ENCODE peak calls at places on chromosomes 11 and 22, in five cellular contexts. One of them, this sample, is unnamed.
A peak's percentile ranks its signal among the peaks of the same experiment; 100 is the strongest.

GRCh38 chr22:45425531-45426265 is 12.2 kb downstream of the RIBC2 start:
- DNase-seq in CD8-positive, alpha-beta T cell: no peak
- DNase-seq in cardiac fibroblast: no peak
- DNase-seq in mucosa of descending colon: no peak
- DNase-seq in activated CD4-positive, alpha-beta T cell treated with anti-CD3 and anti-CD28 coated beads, Interleukin-2, amount 10 ng/mL, durations not matched to agents 7 days and 5 days: no peak
- DNase-seq in this sample: no peak

GRCh38 chr11:124896071-124896750 is 1.5 kb downstream of the ROBO4 start:
- DNase-seq in CD8-positive, alpha-beta T cell: no peak
- DNase-seq in cardiac fibroblast: no peak
- DNase-seq in mucosa of descending colon: no peak
- DNase-seq in activated CD4-positive, alpha-beta T cell treated with anti-CD3 and anti-CD28 coated beads, Interleukin-2, amount 10 ng/mL, durations not matched to agents 7 days and 5 days: no peak
- DNase-seq in this sample: no peak

GRCh38 chr11:45926001-45926401 is 3.5 kb downstream of the LARGE2 start:
- DNase-seq in CD8-positive, alpha-beta T cell: no peak
- DNase-seq in cardiac fibroblast: no peak
- DNase-seq in mucosa of descending colon: no peak
- DNase-seq in activated CD4-positive, alpha-beta T cell treated with anti-CD3 and anti-CD28 coated beads, Interleukin-2, amount 10 ng/mL, durations not matched to agents 7 days and 5 days: no peak
- DNase-seq in this sample: no peak

GRCh38 chr11:121068787-121069186 is 32.3 kb upstream of the TECTA start:
- DNase-seq in CD8-positive, alpha-beta T cell: no peak
- DNase-seq in cardiac fibroblast: no peak
- DNase-seq in mucosa of descending colon: peak; percentile 34
- DNase-seq in activated CD4-positive, alpha-beta T cell treated with anti-CD3 and anti-CD28 coated beads, Interleukin-2, amount 10 ng/mL, durations not matched to agents 7 days and 5 days: no peak
- DNase-seq in this sample: no peak

GRCh38 chr11:76699461-76700091 is 29.0 kb upstream of the LRRC32 start:
- DNase-seq in CD8-positive, alpha-beta T cell: no peak
- DNase-seq in cardiac fibroblast: no peak
- DNase-seq in mucosa of descending colon: no peak
- DNase-seq in activated CD4-positive, alpha-beta T cell treated with anti-CD3 and anti-CD28 coated beads, Interleukin-2, amount 10 ng/mL, durations not matched to agents 7 days and 5 days: no peak
- DNase-seq in this sample: no peak

GRCh38 chr11:5837695-5838094 is 4.0 kb downstream of the OR52E6 start:
- DNase-seq in CD8-positive, alpha-beta T cell: no peak
- DNase-seq in cardiac fibroblast: no peak
- DNase-seq in mucosa of descending colon: no peak
- DNase-seq in activated CD4-positive, alpha-beta T cell treated with anti-CD3 and anti-CD28 coated beads, Interleukin-2, amount 10 ng/mL, durations not matched to agents 7 days and 5 days: no peak
- DNase-seq in this sample: no peak

GRCh38 chr11:3161309-3161708 is 3.8 kb downstream of the OSBPL5 start:
- DNase-seq in CD8-positive, alpha-beta T cell: no peak
- DNase-seq in cardiac fibroblast: no peak
- DNase-seq in mucosa of descending colon: no peak
- DNase-seq in activated CD4-positive, alpha-beta T cell treated with anti-CD3 and anti-CD28 coated beads, Interleukin-2, amount 10 ng/mL, durations not matched to agents 7 days and 5 days: no peak
- DNase-seq in this sample: no peak

GRCh38 chr11:103906291-103906850 is 130.1 kb upstream of the DDI1 start:
- DNase-seq in CD8-positive, alpha-beta T cell: no peak
- DNase-seq in cardiac fibroblast: no peak
- DNase-seq in mucosa of descending colon: no peak
- DNase-seq in activated CD4-positive, alpha-beta T cell treated with anti-CD3 and anti-CD28 coated beads, Interleukin-2, amount 10 ng/mL, durations not matched to agents 7 days and 5 days: no peak
- DNase-seq in this sample: no peak

GRCh38 chr11:9815486-9816136 is 151.7 kb downstream of the SWAP70 start:
- DNase-seq in CD8-positive, alpha-beta T cell: no peak
- DNase-seq in cardiac fibroblast: peak; percentile 67
- DNase-seq in mucosa of descending colon: no peak
- DNase-seq in activated CD4-positive, alpha-beta T cell treated with anti-CD3 and anti-CD28 coated beads, Interleukin-2, amount 10 ng/mL, durations not matched to agents 7 days and 5 days: no peak
- DNase-seq in this sample: no peak

GRCh38 chr11:66317766-66318575 is 1.1 kb upstream of the CD248 start:
- DNase-seq in CD8-positive, alpha-beta T cell: peak; percentile 86
- DNase-seq in cardiac fibroblast: peak; percentile 95
- DNase-seq in mucosa of descending colon: no peak
- DNase-seq in activated CD4-positive, alpha-beta T cell treated with anti-CD3 and anti-CD28 coated beads, Interleukin-2, amount 10 ng/mL, durations not matched to agents 7 days and 5 days: peak; percentile 70
- DNase-seq in this sample: peak; percentile 94

GRCh38 chr11:90220391-90220790 is 2.5 kb downstream of the CHORDC1 start:
- DNase-seq in CD8-positive, alpha-beta T cell: no peak
- DNase-seq in cardiac fibroblast: peak; percentile 54
- DNase-seq in mucosa of descending colon: no peak
- DNase-seq in activated CD4-positive, alpha-beta T cell treated with anti-CD3 and anti-CD28 coated beads, Interleukin-2, amount 10 ng/mL, durations not matched to agents 7 days and 5 days: no peak
- DNase-seq in this sample: no peak

GRCh38 chr11:373716-374551 is 4.6 kb downstream of the B4GALNT4 start:
- DNase-seq in CD8-positive, alpha-beta T cell: no peak
- DNase-seq in cardiac fibroblast: no peak
- DNase-seq in mucosa of descending colon: no peak
- DNase-seq in activated CD4-positive, alpha-beta T cell treated with anti-CD3 and anti-CD28 coated beads, Interleukin-2, amount 10 ng/mL, durations not matched to agents 7 days and 5 days: no peak
- DNase-seq in this sample: no peak